ENCODE peak calls at places on chromosome 20, in four cellular contexts. M is H1, P is GM12878, R is HepG2. F is an unnamed sample. For H3K4me1, the result is how much of the 10 kb centered on the place peaks cover.

GRCh38 chr20:19283503-19283902 is 71.1 kb downstream of the SLC24A3 start:
- DNase-seq in P (no peak), M (no peak), R (no peak), F (no peak)

GRCh38 chr20:5665417-5665816 is 84.8 kb upstream of the SHLD1 start:
- DNase-seq in R (no peak), P (no peak), M (no peak), F (no peak)

GRCh38 chr20:2006452-2007381 is 12.9 kb upstream of the PDYN start:
- DNase-seq in M (no peak), R (peak), P (no peak), F (no peak)

GRCh38 chr20:11379257-11380011 is 538.3 kb upstream of the BTBD3 start:
- DNase-seq in R (peak), M (peak), P (no peak), F (peak)

GRCh38 chr20:32343438-32343837 is 14.7 kb upstream of the ASXL1 start:
- DNase-seq in R (no peak), P (no peak), M (no peak), F (no peak)

GRCh38 chr20:17059465-17059864 is 167.4 kb upstream of the PCSK2 start:
- DNase-seq in M (no peak), R (no peak), P (no peak), F (no peak)

GRCh38 chr20:1934578-1935573 is 39.7 kb downstream of the SIRPA start:
- DNase-seq in P (no peak), R (no peak), M (no peak), F (no peak)

GRCh38 chr20:50513169-50514034 is 3.2 kb downstream of the PTPN1 start:
- DNase-seq in R (no peak), P (no peak), M (no peak), F (no peak)

GRCh38 chr20:3092611-3093379 is 8.3 kb upstream of the AVP start:
- DNase-seq in R (no peak), P (no peak), M (no peak), F (no peak)

GRCh38 chr20:57174737-57175136 is 91.7 kb downstream of the BMP7 start:
- DNase-seq in R (no peak), M (no peak), P (no peak), F (no peak)

GRCh38 chr20:46975976-46976375 is 81.3 kb downstream of the EYA2 start:
- DNase-seq in R (no peak), P (no peak), M (no peak), F (no peak)

GRCh38 chr20:5652626-5653573 is 97.3 kb upstream of the SHLD1 start:
- DNase-seq in M (no peak), P (no peak), R (no peak), F (no peak)

GRCh38 chr20:16246870-16247269 is 326.4 kb downstream of the KIF16B start:
- DNase-seq in R (no peak), P (no peak), M (no peak), F (no peak)

GRCh38 chr20:46011631-46012482 is 3.1 kb downstream of the MMP9 start:
- DNase-seq in P (no peak), R (peak), M (peak), F (no peak)

GRCh38 chr20:8720089-8720488 is 348.8 kb upstream of the PLCB4 start:
- DNase-seq in P (no peak), M (no peak), R (no peak), F (no peak)

GRCh38 chr20:60078351-60079250 is 120.4 kb downstream of the CDH26 start:
- DNase-seq in R (no peak), M (no peak), P (no peak), F (peak)

GRCh38 chr20:14828459-14828858 is 491.0 kb upstream of the FLRT3 start:
- DNase-seq in P (no peak), R (no peak), M (no peak), F (no peak)

GRCh38 chr20:51736947-51737346 is 31.2 kb downstream of the ATP9A start:
- DNase-seq in M (no peak), R (no peak), P (no peak), F (no peak)

GRCh38 chr20:6008254-6008653 is 45.6 kb downstream of the LRRN4 start:
- DNase-seq in M (no peak), R (peak), P (no peak), F (no peak)

GRCh38 chr20:11935754-11936551 is 18.3 kb downstream of the BTBD3 start:
- DNase-seq in M (no peak), P (no peak), R (peak), F (no peak)

GRCh38 chr20:39861381-39861780 is 827.7 kb downstream of the MAFB start:
- DNase-seq in R (no peak), M (no peak), P (no peak), F (no peak)

GRCh38 chr20:53737404-53738038 is 143.9 kb upstream of the ZNF217 start:
- DNase-seq in P (no peak), M (no peak), R (no peak), F (no peak)

GRCh38 chr20:50560867-50561266 is 50.7 kb downstream of the PTPN1 start:
- DNase-seq in M (no peak), R (no peak), P (no peak), F (no peak)

GRCh38 chr20:46013826-46014516 is 5.3 kb downstream of the MMP9 start:
- DNase-seq in P (no peak), R (peak), M (no peak), F (no peak)

GRCh38 chr20:51767018-51767866 is 948 bp downstream of the ATP9A start:
- DNase-seq in R (peak), P (no peak), M (peak), F (peak)

GRCh38 chr20:6660441-6660840 is 107.0 kb upstream of the BMP2 start:
- DNase-seq in R (no peak), P (no peak), M (no peak), F (no peak)

GRCh38 chr20:51410586-51411325 is 131.8 kb downstream of the NFATC2 start:
- DNase-seq in M (no peak), R (no peak), P (no peak), F (no peak)

GRCh38 chr20:39638671-39639070 is 676.5 kb downstream of the DHX35 start:
- DNase-seq in R (no peak), M (no peak), P (no peak), F (no peak)

GRCh38 chr20:19885981-19886665 is 128.1 kb downstream of the RIN2 start:
- DNase-seq in P (no peak), M (no peak), R (peak), F (no peak)

GRCh38 chr20:54668271-54669053 is 193.1 kb downstream of the DOK5 start:
- DNase-seq in M (no peak), R (peak), P (no peak), F (no peak)

GRCh38 chr20:39016496-39016895 is 54.4 kb downstream of the DHX35 start:
- DNase-seq in M (no peak), R (no peak), P (no peak), F (no peak)

GRCh38 chr20:4601630-4602296 is 119.9 kb upstream of the PRND start:
- DNase-seq in R (no peak), P (no peak), M (no peak), F (no peak)

GRCh38 chr20:10982692-10983091 is 308.9 kb upstream of the JAG1 start:
- DNase-seq in P (no peak), R (peak), M (peak), F (peak)

GRCh38 chr20:717271-717670 is 41.7 kb upstream of the SCRT2 start:
- DNase-seq in M (no peak), R (no peak), P (no peak), F (no peak)

GRCh38 chr20:4812641-4813075 is 90.9 kb downstream of the PRND start:
- DNase-seq in R (no peak), M (no peak), P (no peak), F (no peak)

GRCh38 chr20:841568-842546 is 8.3 kb downstream of the FAM110A start:
- DNase-seq in R (no peak), P (no peak), M (no peak), F (no peak)

DNA sequence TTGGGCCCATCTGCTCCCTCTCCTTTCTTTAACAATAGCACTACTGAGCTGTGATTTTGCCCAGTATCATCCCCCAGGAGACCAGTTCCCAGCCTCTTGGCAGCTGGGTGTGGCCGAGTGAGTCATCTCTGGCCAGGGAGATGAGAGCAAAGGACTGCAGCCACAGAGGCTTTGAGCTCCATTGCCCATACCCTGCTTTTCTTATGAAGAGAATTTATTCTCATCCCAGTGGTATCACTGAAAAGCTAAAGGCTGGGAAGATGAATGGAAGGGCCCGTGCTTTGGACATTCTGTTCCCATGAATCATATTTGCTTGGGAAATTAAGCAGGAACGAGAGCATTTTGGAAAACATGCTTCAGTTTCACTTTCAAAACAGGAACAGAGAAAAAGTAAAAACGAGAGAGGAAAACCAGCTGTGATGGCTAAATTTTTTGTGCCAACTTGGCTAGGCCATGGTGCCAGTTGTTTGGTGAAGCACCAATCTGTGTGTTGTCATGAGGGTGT is 14.9 kb downstream of the CST3 start:
- DNase-seq in P (no peak), M (no peak), R (peak), F (no peak)
- TF ChIP-seq SUZ12 in P (no peak), M (no peak), R (no peak), F (no peak)

GRCh38 chr20:58656825-58657224 is 5.7 kb downstream of the STX16 start:
- DNase-seq in P (no peak), R (no peak), M (no peak), F (no peak)

GRCh38 chr20:58651823-58652605 is 931 bp downstream of the STX16 start:
- DNase-seq in P (peak), M (peak), R (peak), F (peak)

GRCh38 chr20:58651548-58651822 is 402 bp downstream of the STX16 start:
- DNase-seq in P (no peak), R (peak), M (no peak), F (no peak)

GRCh38 chr20:58652606-58653303 is 1.7 kb downstream of the STX16 start:
- DNase-seq in R (no peak), M (no peak), P (no peak), F (no peak)

GRCh38 chr20:58655328-58656094 is 4.4 kb downstream of the STX16 start:
- DNase-seq in M (no peak), P (no peak), R (no peak), F (no peak)
- H3K4me1 ChIP-seq in M (under half), P (under half), R (half or more), F (under half)

GRCh38 chr20:44208165-44208564 is 2.4 kb downstream of the OSER1 start:
- DNase-seq in R (no peak), P (no peak), M (no peak), F (no peak)
- H3K4me3 ChIP-seq in R (peak), P (peak), M (no peak), F (no peak)

DNA sequence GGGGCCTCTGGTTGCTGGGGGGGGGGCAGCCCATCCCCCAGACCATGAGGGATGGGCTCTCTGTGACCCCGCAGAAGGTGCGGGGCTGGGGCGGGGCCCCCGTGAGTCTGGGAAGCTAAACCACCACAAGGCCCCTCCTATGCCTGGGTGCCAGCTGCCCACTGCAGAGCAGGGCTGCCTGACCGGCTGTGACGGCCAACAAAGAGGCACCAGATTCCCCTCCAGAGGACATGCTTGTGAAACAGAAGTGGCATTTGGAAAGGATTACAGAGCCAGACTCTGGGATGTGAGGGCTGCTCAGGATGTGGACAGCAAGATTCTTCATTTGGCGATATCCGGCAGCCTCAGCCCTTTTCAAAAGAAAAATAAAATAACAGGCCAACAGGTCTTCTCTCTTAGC is 16.5 kb upstream of the NTSR1 start:
- DNase-seq in P (no peak), M (no peak), R (no peak), F (no peak)
- TF ChIP-seq SUZ12 in P (no peak), M (no peak), R (no peak), F (no peak)

GRCh38 chr20:25077610-25078169 is 4.3 kb downstream of the VSX1 start:
- DNase-seq in M (no peak), R (peak), P (no peak), F (no peak)
- H3K4me1 ChIP-seq in M (under half), R (under half), P (under half), F (under half)

DNA sequence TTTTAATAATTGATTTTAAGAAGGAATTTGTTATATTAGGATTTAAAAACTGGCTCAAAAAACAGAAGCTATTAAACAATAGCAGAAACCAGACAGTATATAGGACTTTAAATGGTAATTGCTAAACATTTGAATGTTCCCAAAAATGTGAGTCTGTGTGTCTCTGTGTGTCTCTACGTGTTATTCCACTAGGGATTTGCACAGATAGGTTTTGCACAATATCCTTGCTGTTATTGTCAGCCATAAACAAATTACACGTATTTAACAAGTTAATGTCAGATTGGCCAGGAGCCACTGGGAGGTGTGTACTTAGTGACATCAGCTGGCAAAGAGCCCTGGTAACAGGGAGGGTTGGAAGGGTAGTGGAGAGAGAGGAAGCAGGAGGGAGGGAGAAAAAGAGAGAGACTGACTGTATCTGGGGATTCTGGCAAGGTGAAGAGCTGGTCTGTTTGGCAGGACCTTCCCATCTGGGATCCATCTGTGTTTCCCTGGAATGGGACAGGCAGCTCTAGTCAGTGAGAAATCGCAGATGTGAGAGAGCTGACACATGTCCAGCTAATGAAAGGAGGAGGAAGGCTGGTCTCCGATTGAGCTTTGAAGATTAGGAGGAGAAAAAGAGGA is 72.2 kb downstream of the CBFA2T2 start:
- DNase-seq in M (no peak), P (no peak), R (peak), F (no peak)
- H3K4me3 ChIP-seq in M (no peak), P (no peak), R (no peak), F (no peak)

DNA sequence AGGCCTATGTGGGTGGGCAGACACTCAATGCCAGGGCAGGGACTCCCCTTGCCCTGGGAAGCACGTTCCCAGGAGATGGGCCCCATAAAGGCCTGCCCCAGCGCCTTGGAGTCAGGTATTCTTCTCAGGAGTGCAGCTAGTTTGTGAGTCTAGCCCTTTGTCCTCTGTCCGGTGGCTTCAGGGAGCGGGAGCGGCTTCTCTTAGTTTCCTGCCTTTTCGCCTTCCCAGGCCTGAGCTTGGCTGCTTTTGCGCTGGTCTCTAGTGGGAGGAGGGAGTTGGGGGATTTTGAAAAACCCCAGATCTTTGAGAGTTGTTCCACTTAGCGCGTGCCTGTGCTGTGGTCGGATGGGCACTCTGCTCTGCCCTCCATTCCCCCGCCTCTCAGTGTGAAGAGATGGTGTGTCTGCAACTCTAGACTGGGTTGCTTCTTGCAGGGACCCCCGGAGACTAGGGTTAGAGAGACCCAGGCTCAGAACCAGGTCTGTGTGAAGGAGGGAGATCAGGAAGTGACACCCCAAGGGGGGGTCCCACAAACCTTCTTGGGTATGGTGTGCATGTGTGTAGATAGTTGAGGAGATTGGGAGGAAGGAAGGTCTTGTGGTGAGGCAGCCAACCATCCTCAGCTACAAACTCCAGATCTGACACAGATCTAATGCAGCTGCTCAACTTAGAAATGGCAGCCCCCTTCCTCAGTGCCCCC is 1.3 kb downstream of the PLCG1 start:
- DNase-seq in R (peak), M (no peak), P (no peak), F (no peak)
- TF ChIP-seq SUZ12 in R (no peak), M (no peak), P (no peak), F (no peak)

DNA sequence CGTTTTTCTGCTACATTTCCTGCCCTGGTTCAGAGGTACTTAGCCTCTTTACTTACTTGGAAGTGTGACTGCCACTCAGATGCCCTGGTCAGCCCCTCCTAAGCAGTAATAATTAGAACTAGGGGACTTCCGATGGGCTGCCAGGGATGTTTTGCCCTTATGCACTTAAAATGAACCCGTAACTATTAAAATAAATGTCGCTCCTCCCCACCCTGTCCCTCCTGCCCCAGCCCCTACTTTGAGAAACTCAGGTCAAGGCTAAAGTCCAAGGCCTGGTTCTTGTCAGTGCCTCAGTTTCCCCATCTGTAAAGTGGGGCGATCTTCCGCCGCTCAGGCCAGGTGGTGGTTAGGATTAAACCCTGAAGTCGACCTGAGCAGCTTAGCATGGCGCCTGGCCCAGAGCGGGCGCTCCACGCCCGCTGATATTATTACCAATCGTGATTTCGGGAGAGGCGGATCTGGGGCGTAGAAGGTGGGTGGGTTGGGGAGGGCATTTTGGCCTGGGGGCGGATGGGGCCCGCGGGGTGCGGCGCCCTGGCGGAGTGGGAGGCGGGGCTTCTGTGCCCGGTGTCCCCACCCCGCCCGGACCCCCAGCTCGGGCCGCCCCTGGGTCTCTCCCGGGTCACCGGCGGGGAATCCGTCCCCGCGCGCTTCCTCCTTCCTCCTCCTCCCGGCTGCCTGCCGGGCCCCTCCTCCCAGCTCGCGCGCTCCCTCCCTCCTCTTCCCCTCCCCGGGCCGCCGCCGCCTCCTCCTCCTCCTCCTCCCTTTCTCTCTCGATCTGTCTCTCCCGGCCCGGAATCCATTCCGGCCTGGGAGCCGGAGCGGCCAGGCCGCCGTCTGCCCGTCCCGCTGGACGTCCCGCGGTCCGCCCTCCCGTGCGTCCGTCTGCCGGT is at the start of gene SRC:
- DNase-seq in P (no peak), R (peak), M (peak), F (peak)
- H3K4me1 ChIP-seq in P (under half), R (half or more), M (under half), F (under half)